ENCODE peak calls at places on chromosomes 16 and 17, in eight cellular contexts. X is T-helper 2 cell; I is NCI-H1048; A is amniotic epithelial cell; G is stimulated activated CD4-positive, alpha-beta T cell treated with anti-CD3 and anti-CD28 coated beads, Interleukin-1b, Interleukin-23, amount 100 ng/mL, for 24 hours; V is GM12865; R is stimulated activated naive CD4-positive, alpha-beta T cell; U is mesendoderm. L is an unnamed sample.
A peak's percentile ranks its signal among the peaks of the same experiment; 100 is the strongest.

GRCh38 chr17:624341-624860 is 90.2 kb downstream of the VPS53 start:
- DNase-seq in X (no peak), I (no peak), A (no peak), G (no peak), V (no peak), R (no peak), U (no peak), L (no peak)

GRCh38 chr16:3754304-3754703 is 37.0 kb upstream of the TRAP1 start:
- DNase-seq in X (no peak), I (no peak), A (peak; percentile 77), G (no peak), V (no peak), R (no peak), U (no peak), L (no peak)

GRCh38 chr17:80137131-80137530 is 9.8 kb downstream of the EIF4A3 start:
- DNase-seq in X (no peak), I (no peak), A (no peak), G (no peak), V (no peak), R (no peak), U (no peak), L (no peak)

GRCh38 chr17:44556114-44556853 is 1.0 kb upstream of the FZD2 start:
- DNase-seq in X (no peak), I (peak; percentile 27), A (peak; percentile 68), G (no peak), V (peak; percentile 59), R (no peak), U (peak; percentile 96), L (no peak)

GRCh38 chr16:57358527-57359095 is at the start of gene CCL22:
- DNase-seq in X (no peak), I (no peak), A (no peak), G (no peak), V (peak; percentile 86), R (no peak), U (no peak), L (no peak)

GRCh38 chr17:63293310-63293709 is 152.8 kb downstream of the CYB561 start:
- DNase-seq in X (no peak), I (no peak), A (peak; percentile 71), G (no peak), V (no peak), R (no peak), U (no peak), L (no peak)

GRCh38 chr16:12602811-12603698 is 200.6 kb downstream of the CPPED1 start:
- DNase-seq in X (no peak), I (no peak), A (no peak), G (no peak), V (no peak), R (no peak), U (no peak), L (no peak)

GRCh38 chr17:57946798-57947358 is 8.3 kb downstream of the CUEDC1 start:
- DNase-seq in X (no peak), I (no peak), A (peak; percentile 69), G (no peak), V (peak; percentile 89), R (no peak), U (no peak), L (no peak)

GRCh38 chr16:11916524-11917285 is 949 bp upstream of the GSPT1 start:
- DNase-seq in X (no peak), I (no peak), A (peak; percentile 49), G (no peak), V (no peak), R (no peak), U (peak; percentile 47), L (no peak)

GRCh38 chr17:82948957-82949356 is 109.1 kb upstream of the ZNF750 start:
- DNase-seq in X (no peak), I (no peak), A (no peak), G (no peak), V (no peak), R (no peak), U (no peak), L (no peak)

GRCh38 chr16:48911700-48912099 is 301.7 kb upstream of the N4BP1 start:
- DNase-seq in X (no peak), I (no peak), A (no peak), G (no peak), V (no peak), R (no peak), U (no peak), L (no peak)

GRCh38 chr16:1107141-1107540 is 11.1 kb upstream of the C1QTNF8 start:
- DNase-seq in X (no peak), I (no peak), A (no peak), G (no peak), V (no peak), R (no peak), U (no peak), L (no peak)

GRCh38 chr16:79897444-79898146 is 297.1 kb upstream of the MAF start:
- DNase-seq in X (no peak), I (no peak), A (peak; percentile 73), G (no peak), V (no peak), R (no peak), U (no peak), L (no peak)

GRCh38 chr17:49696233-49696761 is 11.5 kb downstream of the SLC35B1 start:
- DNase-seq in X (no peak), I (no peak), A (no peak), G (peak; percentile 40), V (peak; percentile 83), R (peak; percentile 27), U (no peak), L (peak; percentile 63)

GRCh38 chr17:54883939-54884338 is 16.7 kb upstream of the TOM1L1 start:
- DNase-seq in X (no peak), I (no peak), A (no peak), G (no peak), V (no peak), R (no peak), U (peak; percentile 2), L (no peak)

GRCh38 chr16:73329363-73330306 is 281.7 kb upstream of the ZFHX3 start:
- DNase-seq in X (no peak), I (peak; percentile 11), A (no peak), G (no peak), V (no peak), R (no peak), U (peak; percentile 85), L (no peak)

GRCh38 chr17:29379084-29379811 is 10.9 kb upstream of the TAOK1 start:
- DNase-seq in X (no peak), I (no peak), A (no peak), G (no peak), V (no peak), R (no peak), U (peak; percentile 26), L (no peak)

GRCh38 chr16:23679274-23679985 is 741 bp downstream of the PLK1 start:
- DNase-seq in X (no peak), I (no peak), A (peak; percentile 63), G (no peak), V (peak; percentile 57), R (no peak), U (peak; percentile 78), L (no peak)

GRCh38 chr16:87045462-87046216 is 271.6 kb downstream of the C16orf95 start:
- DNase-seq in X (no peak), I (no peak), A (no peak), G (no peak), V (no peak), R (no peak), U (no peak), L (no peak)

GRCh38 chr17:40926341-40926740 is 11.1 kb downstream of the KRT23 start:
- DNase-seq in X (no peak), I (no peak), A (no peak), G (no peak), V (no peak), R (no peak), U (no peak), L (no peak)

GRCh38 chr17:7837375-7838290 is 3.6 kb downstream of the KDM6B start:
- DNase-seq in X (no peak), I (no peak), A (no peak), G (no peak), V (peak; percentile 49), R (no peak), U (peak; percentile 51), L (no peak)

GRCh38 chr17:76562734-76563148 is 22.9 kb downstream of the PRCD start:
- DNase-seq in X (no peak), I (no peak), A (peak; percentile 91), G (no peak), V (no peak), R (no peak), U (no peak), L (no peak)

GRCh38 chr17:56497132-56497531 is 96.4 kb upstream of the NOG start:
- DNase-seq in X (no peak), I (no peak), A (no peak), G (no peak), V (no peak), R (no peak), U (no peak), L (no peak)

GRCh38 chr17:78834571-78834970 is 6.0 kb downstream of the USP36 start:
- DNase-seq in X (no peak), I (no peak), A (no peak), G (no peak), V (no peak), R (no peak), U (no peak), L (no peak)

GRCh38 chr17:83203073-83203471 is 123.7 kb downstream of the METRNL start:
- DNase-seq in X (no peak), I (no peak), A (peak; percentile 98), G (no peak), V (no peak), R (no peak), U (no peak), L (no peak)

GRCh38 chr16:27401768-27402568 is at the start of gene IL21R:
- DNase-seq in X (peak; percentile 64), I (no peak), A (peak; percentile 5), G (peak; percentile 53), V (peak; percentile 94), R (peak; percentile 79), U (no peak), L (peak; percentile 76)

GRCh38 chr17:36183001-36183810 is 6.8 kb upstream of the TBC1D3B start:
- DNase-seq in X (no peak), I (no peak), A (no peak), G (no peak), V (peak; percentile 62), R (no peak), U (peak; percentile 74), L (no peak)

GRCh38 chr16:65355706-65356105 is 233.8 kb upstream of the CDH11 start:
- DNase-seq in X (no peak), I (no peak), A (no peak), G (no peak), V (no peak), R (no peak), U (no peak), L (no peak)

GRCh38 chr17:58319181-58320162 is 9.1 kb downstream of the TSPOAP1 start:
- DNase-seq in X (peak; percentile 7), I (no peak), A (no peak), G (no peak), V (no peak), R (no peak), U (no peak), L (no peak)

GRCh38 chr17:74439691-74440567 is 8.0 kb downstream of the GPRC5C start:
- DNase-seq in X (no peak), I (no peak), A (no peak), G (no peak), V (no peak), R (no peak), U (no peak), L (no peak)

GRCh38 chr17:76444518-76445311 is 8.2 kb downstream of the UBE2O start:
- DNase-seq in X (no peak), I (no peak), A (no peak), G (no peak), V (peak; percentile 51), R (no peak), U (peak; percentile 82), L (no peak)

GRCh38 chr16:89733792-89734191 is 12.5 kb downstream of the ZNF276 start:
- DNase-seq in X (no peak), I (no peak), A (no peak), G (no peak), V (no peak), R (no peak), U (no peak), L (no peak)

GRCh38 chr16:28130099-28131088 is 66.9 kb upstream of the GSG1L start:
- DNase-seq in X (no peak), I (no peak), A (no peak), G (no peak), V (no peak), R (no peak), U (no peak), L (no peak)

GRCh38 chr16:50253511-50253903 is 12.8 kb upstream of the ADCY7 start:
- DNase-seq in X (no peak), I (no peak), A (no peak), G (no peak), V (no peak), R (no peak), U (no peak), L (no peak)

L was measured in activated T-helper 9 cell treated with anti-CD3 and anti-CD28 coated beads, Interleukin-2, amount 50 U/mL, for 16 hours.